ENCODE peak calls at places on chromosomes 11 and 22, in four cellular contexts. Y is GM23338, G is GM12865, F is GM10248. M is an unnamed sample.

GRCh38 chr11:4922304-4922703 is 1.8 kb downstream of the OR51G1 start:
- DNase-seq in Y (no peak), G (no peak), F (no peak), M (no peak)

GRCh38 chr22:49417326-49417725 is 410.3 kb downstream of the BRD1 start:
- DNase-seq in Y (no peak), G (no peak), F (no peak), M (no peak)

GRCh38 chr22:47591016-47591415 is 828.6 kb downstream of the TBC1D22A start:
- DNase-seq in Y (no peak), G (no peak), F (no peak), M (no peak)

GRCh38 chr22:46419754-46420571 is 84.4 kb downstream of the TRMU start:
- DNase-seq in Y (no peak), G (no peak), F (no peak), M (no peak)

GRCh38 chr11:828501-829115 is 889 bp downstream of the CRACR2B start:
- DNase-seq in Y (no peak), G (no peak), F (no peak), M (no peak)

GRCh38 chr22:31818481-31819392 is 64.9 kb downstream of the DEPDC5 start:
- DNase-seq in Y (peak; percentile 20), G (no peak), F (no peak), M (no peak)

GRCh38 chr11:115132829-115133228 is 371.4 kb downstream of the CADM1 start:
- DNase-seq in Y (peak; percentile 25), G (peak; percentile 23), F (peak; percentile 46), M (no peak)

GRCh38 chr11:5476184-5476819 is 12.2 kb upstream of the OR52D1 start:
- DNase-seq in Y (peak; percentile 81), G (peak; percentile 58), F (peak; percentile 68), M (peak; percentile 13)

GRCh38 chr11:108324587-108324986 is 101.7 kb downstream of the ATM start:
- DNase-seq in Y (no peak), G (no peak), F (no peak), M (no peak)

GRCh38 chr11:93197383-93198220 is at the start of gene SLC36A4:
- DNase-seq in Y (peak; percentile 97), G (peak; percentile 92), F (peak; percentile 86), M (peak; percentile 90)

GRCh38 chr11:75656044-75656726 is 12.7 kb downstream of the MAP6 start:
- DNase-seq in Y (no peak), G (no peak), F (no peak), M (no peak)

GRCh38 chr22:24553597-24554315 is 1.2 kb downstream of the GUCD1 start:
- DNase-seq in Y (no peak), G (no peak), F (no peak), M (peak; percentile 36)

GRCh38 chr11:8318536-8318935 is 54.9 kb upstream of the LMO1 start:
- DNase-seq in Y (peak; percentile 87), G (no peak), F (no peak), M (no peak)
- TF ChIP-seq CTCF in Y (peak; percentile 74), G (peak; percentile 24), F (peak; percentile 10), M (no peak)

GRCh38 chr11:110529043-110529442 is 99.3 kb downstream of the FDX1 start:
- DNase-seq in Y (peak; percentile 65), G (peak; percentile 33), F (no peak), M (no peak)
- TF ChIP-seq CTCF in Y (peak; percentile 82), G (peak; percentile 29), F (peak; percentile 37), M (no peak)

DNA sequence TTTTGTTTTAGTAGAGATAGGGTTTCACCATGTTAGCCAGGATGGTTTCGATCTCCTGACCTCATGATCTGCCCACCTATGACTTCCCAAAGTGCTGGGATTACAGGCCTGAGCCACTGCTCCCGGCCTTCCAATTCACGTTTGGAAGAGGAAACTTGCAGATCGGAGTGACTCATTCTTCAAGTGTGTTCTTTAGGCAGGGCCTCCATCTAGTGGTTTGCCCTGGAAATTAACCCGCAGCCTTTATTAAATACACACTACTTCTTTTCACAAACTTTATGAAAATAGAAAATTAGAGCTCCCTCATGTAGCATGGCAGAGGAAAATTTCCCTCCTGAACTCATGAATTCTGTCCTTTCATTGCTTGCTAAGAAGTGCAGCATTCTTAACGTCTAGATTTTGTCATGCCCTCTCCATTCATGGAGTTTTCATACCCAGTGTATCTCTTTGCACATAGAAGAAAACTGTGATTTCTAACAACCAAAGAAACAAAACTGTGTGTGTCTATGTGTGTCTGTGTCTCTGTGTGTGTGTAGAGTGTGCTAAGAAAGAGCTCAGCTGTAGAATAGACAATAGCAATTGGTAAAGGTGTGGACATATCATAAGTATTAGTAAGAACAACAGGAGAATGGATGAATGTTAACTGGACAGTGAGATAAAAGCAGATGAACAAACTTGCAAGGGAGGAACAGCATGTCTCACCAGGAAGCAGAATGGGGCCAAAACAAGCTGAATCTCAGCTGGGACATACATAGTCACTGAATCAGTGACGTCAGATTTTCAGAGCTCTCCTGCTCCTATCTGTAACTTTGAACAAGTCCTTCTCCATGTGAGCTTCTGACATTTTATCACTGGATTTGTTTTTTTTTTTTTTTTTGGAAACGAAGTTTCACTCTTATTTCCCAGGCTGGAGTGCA is 118.4 kb downstream of the BBOX1 start:
- DNase-seq in Y (peak; percentile 84), G (peak; percentile 60), F (peak; percentile 45), M (peak; percentile 61)
- TF ChIP-seq CTCF in Y (peak; percentile 91), G (peak; percentile 66), F (peak; percentile 63), M (peak; percentile 89)

GRCh38 chr11:25733777-25734176 is 598.2 kb upstream of the ANO3 start:
- DNase-seq in Y (peak; percentile 14), G (no peak), F (no peak), M (no peak)
- TF ChIP-seq CTCF in Y (peak; percentile 60), G (no peak), F (no peak), M (no peak)

DNA sequence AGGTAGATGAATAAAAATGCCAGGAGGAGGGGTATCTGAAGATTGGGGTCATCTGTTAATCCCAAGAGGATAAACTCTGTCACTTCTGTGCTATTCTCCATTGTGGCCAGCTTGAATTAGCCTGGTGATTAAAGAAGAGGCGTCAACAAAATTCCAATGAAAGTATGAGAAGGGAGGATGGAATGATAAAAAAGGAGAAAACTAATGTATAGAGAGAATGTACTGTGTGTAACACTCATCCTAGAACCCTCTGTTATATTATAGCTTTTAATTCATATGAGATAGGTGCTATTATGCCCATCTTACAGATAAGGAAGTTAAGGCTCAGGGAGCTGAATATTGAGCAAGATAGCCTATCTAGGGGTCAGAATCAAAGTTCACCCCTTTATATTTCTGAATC is at the start of gene OR5B21:
- DNase-seq in Y (no peak), G (no peak), F (no peak), M (no peak)
- TF ChIP-seq CTCF in Y (no peak), G (no peak), F (no peak), M (no peak)

GRCh38 chr11:109425554-109425953 is 3.6 kb downstream of the C11orf87 start:
- DNase-seq in Y (no peak), G (no peak), F (no peak), M (no peak)

GRCh38 chr11:109424893-109425292 is 2.9 kb downstream of the C11orf87 start:
- DNase-seq in Y (peak; percentile 91), G (peak; percentile 21), F (no peak), M (no peak)

GRCh38 chr11:109423860-109424190 is 1.8 kb downstream of the C11orf87 start:
- DNase-seq in Y (peak; percentile 9), G (no peak), F (no peak), M (no peak)

GRCh38 chr11:109423114-109423859 is 1.3 kb downstream of the C11orf87 start:
- DNase-seq in Y (peak; percentile 52), G (no peak), F (peak; percentile 8), M (no peak)

GRCh38 chr11:109426442-109426841 is 4.5 kb downstream of the C11orf87 start:
- DNase-seq in Y (peak; percentile 28), G (no peak), F (no peak), M (no peak)
- TF ChIP-seq CTCF in Y (peak; percentile 46), G (peak; percentile 18), F (no peak), M (no peak)

M was measured in prostate gland.